ENCODE peak calls at places on chromosome 6, in four cellular contexts. Y, Z, L and U are unnamed samples.

GRCh38 chr6:79420054-79420453 is 117.2 kb downstream of the LCA5 start:
- DNase-seq in L (no peak), Y (no peak), Z (no peak), U (no peak)

GRCh38 chr6:56958481-56958880 is 3.6 kb downstream of the BEND6 start:
- DNase-seq in Z (no peak), L (no peak), Y (no peak), U (no peak)

GRCh38 chr6:21611485-21611884 is 17.9 kb downstream of the SOX4 start:
- DNase-seq in Z (no peak), Y (no peak), L (no peak), U (no peak)

GRCh38 chr6:137688230-137688971 is 178.7 kb upstream of the TNFAIP3 start:
- DNase-seq in Y (no peak), L (no peak), Z (no peak), U (no peak)

GRCh38 chr6:88650029-88650619 is 313.3 kb downstream of the RNGTT start:
- DNase-seq in Y (no peak), L (no peak), Z (peak), U (peak)

GRCh38 chr6:151087861-151088598 is 151.7 kb upstream of the AKAP12 start:
- DNase-seq in L (no peak), Z (no peak), Y (no peak), U (no peak)

GRCh38 chr6:129252377-129253071 is 369.6 kb downstream of the LAMA2 start:
- DNase-seq in Z (no peak), Y (no peak), L (no peak), U (no peak)

GRCh38 chr6:13412639-13413465 is 74.5 kb downstream of the GFOD1 start:
- DNase-seq in Z (no peak), L (no peak), Y (no peak), U (no peak)

GRCh38 chr6:132199343-132199742 is 201.9 kb downstream of the MOXD1 start:
- DNase-seq in L (no peak), Z (no peak), Y (no peak), U (no peak)

GRCh38 chr6:3281669-3282460 is 23.1 kb downstream of the PSMG4 start:
- DNase-seq in Y (peak), L (no peak), Z (no peak), U (no peak)

GRCh38 chr6:55438217-55438616 is 110.9 kb downstream of the GFRAL start:
- DNase-seq in Y (no peak), Z (no peak), L (no peak), U (no peak)

GRCh38 chr6:160036790-160037206 is 67.9 kb downstream of the IGF2R start:
- DNase-seq in Z (no peak), L (no peak), Y (no peak), U (no peak)

GRCh38 chr6:32472781-32473377 is 33.2 kb downstream of the HLA-DRA start:
- DNase-seq in L (no peak), Y (no peak), Z (no peak), U (no peak)

GRCh38 chr6:27468334-27468733 is 4.6 kb downstream of the ZNF184 start:
- DNase-seq in L (no peak), Y (no peak), Z (no peak), U (no peak)

GRCh38 chr6:104640761-104641160 is 219.0 kb downstream of the HACE1 start:
- DNase-seq in Z (no peak), Y (no peak), L (no peak), U (no peak)

GRCh38 chr6:8499540-8499939 is 64.2 kb upstream of the SLC35B3 start:
- DNase-seq in L (no peak), Y (no peak), Z (no peak), U (no peak)

GRCh38 chr6:84177253-84177652 is 50.2 kb downstream of the CEP162 start:
- DNase-seq in Z (no peak), L (no peak), Y (no peak), U (no peak)

GRCh38 chr6:27275025-27275956 is 27.8 kb downstream of the PRSS16 start:
- DNase-seq in L (no peak), Y (no peak), Z (no peak), U (no peak)

GRCh38 chr6:79764758-79765157 is 133.6 kb downstream of the SH3BGRL2 start:
- DNase-seq in Y (no peak), L (no peak), Z (no peak), U (no peak)

GRCh38 chr6:156420172-156420993 is 356.8 kb upstream of the ARID1B start:
- DNase-seq in Y (no peak), Z (no peak), L (no peak), U (no peak)

GRCh38 chr6:23246901-23247300 is 677.5 kb downstream of the HDGFL1 start:
- DNase-seq in Y (no peak), L (no peak), Z (no peak), U (no peak)

GRCh38 chr6:150352321-150353296 is 16.2 kb upstream of the IYD start:
- DNase-seq in L (no peak), Y (no peak), Z (no peak), U (no peak)

GRCh38 chr6:163398796-163399195 is 15.7 kb upstream of the QKI start:
- DNase-seq in Y (no peak), Z (no peak), L (no peak), U (no peak)

GRCh38 chr6:111663232-111663631 is 57.6 kb upstream of the TRAF3IP2 start:
- DNase-seq in Z (no peak), L (no peak), Y (no peak), U (no peak)
- TF ChIP-seq TAF1 in Z (no peak), L (no peak), Y (no peak), U (no peak)

GRCh38 chr6:63186970-63187369 is 24.3 kb upstream of the FKBP1C start:
- DNase-seq in L (no peak), Y (no peak), Z (no peak), U (no peak)
- TF ChIP-seq POLR2AphosphoS5 in L (no peak), Y (no peak), Z (no peak), U (no peak)

GRCh38 chr6:105972440-105972839 is 113.7 kb upstream of the PRDM1 start:
- DNase-seq in Z (no peak), L (no peak), Y (no peak), U (no peak)

GRCh38 chr6:105965042-105965760 is 120.9 kb upstream of the PRDM1 start:
- DNase-seq in Z (no peak), L (no peak), Y (no peak), U (no peak)

GRCh38 chr6:105968230-105968954 is 117.7 kb upstream of the PRDM1 start:
- DNase-seq in Z (no peak), Y (no peak), L (no peak), U (no peak)

DNA sequence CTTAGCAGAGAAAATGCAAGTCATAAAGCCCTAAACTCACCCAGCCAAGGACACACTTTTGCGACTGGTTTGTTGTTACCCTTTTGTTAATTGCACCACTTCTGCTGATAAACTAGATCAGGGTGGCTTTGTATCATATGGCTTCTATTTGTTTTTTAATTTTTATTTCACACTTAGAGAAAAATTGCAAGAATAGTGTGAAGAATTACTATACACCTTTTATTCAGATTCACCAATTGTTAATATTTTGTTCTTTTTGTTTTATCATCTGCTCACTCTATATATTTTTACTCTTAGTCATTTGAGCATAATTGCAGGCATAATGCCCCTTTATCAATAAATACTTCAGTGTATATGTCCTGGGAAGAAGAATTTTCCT is 117.2 kb upstream of the PRDM1 start:
- DNase-seq in L (no peak), Y (no peak), Z (no peak), U (no peak)
- TF ChIP-seq POLR2A in L (no peak), Y (no peak), Z (no peak), U (no peak)

DNA sequence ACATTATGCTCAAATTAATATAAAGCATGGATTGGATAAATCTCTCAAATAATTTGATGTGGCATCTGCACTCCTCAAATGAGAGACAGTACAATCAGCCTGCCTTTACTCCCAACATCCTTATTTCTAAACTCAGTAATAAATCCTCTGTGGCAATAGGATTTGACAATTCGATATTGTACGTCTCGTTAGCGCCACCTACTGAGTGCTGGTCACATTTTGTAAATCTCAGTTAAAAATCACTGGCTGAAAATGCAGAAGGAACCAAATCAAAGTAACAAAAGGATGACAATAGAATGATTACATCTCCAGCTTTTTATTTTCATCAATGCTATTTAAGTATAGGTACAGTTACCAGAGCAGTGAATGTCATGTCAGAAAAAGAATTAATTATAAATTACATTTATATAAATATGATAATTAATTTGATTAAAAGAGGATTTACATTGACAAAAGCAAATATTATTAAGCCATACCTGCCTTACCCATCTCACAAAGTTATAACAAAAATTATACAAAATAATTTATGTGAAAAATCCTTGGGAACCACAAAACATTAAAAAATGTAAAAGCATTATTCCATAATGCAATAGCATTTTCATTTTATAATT is 20.2 kb upstream of the GJE1 start:
- DNase-seq in Y (no peak), L (no peak), Z (peak), U (no peak)
- TF ChIP-seq TAF1 in Y (no peak), L (no peak), Z (no peak), U (no peak)

GRCh38 chr6:131117866-131118265 is 17.4 kb upstream of the AKAP7 start:
- DNase-seq in L (no peak), Y (no peak), Z (no peak), U (no peak)

GRCh38 chr6:131116321-131116720 is 18.9 kb upstream of the AKAP7 start:
- DNase-seq in Y (no peak), Z (no peak), L (no peak), U (no peak)

GRCh38 chr6:131122007-131122406 is 13.3 kb upstream of the AKAP7 start:
- DNase-seq in L (no peak), Y (no peak), Z (no peak), U (no peak)

GRCh38 chr6:131112252-131112651 is 23.0 kb upstream of the AKAP7 start:
- DNase-seq in Z (no peak), Y (no peak), L (no peak), U (no peak)

GRCh38 chr6:131116755-131117360 is 18.4 kb upstream of the AKAP7 start:
- DNase-seq in L (no peak), Z (no peak), Y (no peak), U (no peak)
- TF ChIP-seq POLR2AphosphoS5 in L (no peak), Z (no peak), Y (no peak), U (no peak)

GRCh38 chr6:136647363-136647763 is 97.1 kb upstream of the MAP7 start:
- DNase-seq in Y (no peak), L (no peak), Z (peak), U (no peak)
- TF ChIP-seq POLR2A in Y (no peak), L (no peak), Z (peak), U (no peak)

GRCh38 chr6:106546322-106547052 is 82.8 kb downstream of the RTN4IP1 start:
- DNase-seq in Y (no peak), Z (no peak), L (no peak), U (no peak)
- TF ChIP-seq TAF1 in Y (no peak), Z (no peak), L (no peak), U (no peak)

DNA sequence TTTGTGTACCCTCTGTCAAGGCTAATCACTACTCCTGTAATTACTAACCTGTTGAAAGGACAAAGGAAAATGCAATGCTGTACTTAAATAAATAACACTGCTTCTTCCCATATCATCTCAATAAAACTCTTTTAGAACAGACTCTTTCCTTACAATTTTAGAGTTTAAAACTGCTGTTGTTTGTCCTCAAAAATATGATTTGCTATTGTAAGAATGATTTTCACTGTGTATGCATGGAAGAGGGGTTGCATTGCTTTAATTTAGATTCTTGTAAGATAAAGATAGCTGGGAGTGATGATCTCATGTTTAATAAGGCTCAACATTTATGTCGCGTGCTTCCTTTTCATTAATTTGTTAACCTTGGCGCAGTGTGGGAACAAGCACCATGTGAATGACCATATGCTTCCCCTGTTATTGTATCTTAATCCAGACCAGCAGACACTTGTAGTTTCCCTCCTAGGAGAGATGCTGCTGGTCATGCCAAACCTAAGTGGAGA is 89.8 kb upstream of the ATXN1 start:
- DNase-seq in Z (no peak), Y (no peak), L (no peak), U (no peak)
- TF ChIP-seq POLR2AphosphoS5 in Z (no peak), Y (no peak), L (no peak), U (no peak)